ENCODE peak calls at places on chromosomes 2 and 18, in ten cellular contexts. P is sigmoid colon; H is tibial artery; A is coronary artery; O is choroid plexus epithelial cell; Q is neural crest cell; Z is GM06990; V is B cell; W is CD8-positive, alpha-beta T cell; X is pancreas. M is an unnamed sample.

GRCh38 chr2:99777266-99777640 is 287.4 kb upstream of the REV1 start:
- DNase-seq in P (no peak), H (no peak), A (no peak), O (no peak), Q (no peak), Z (no peak), V (no peak), W (no peak), X (no peak), M (no peak)

GRCh38 chr18:34802938-34803337 is 92.8 kb downstream of the DTNA start:
- DNase-seq in P (no peak), H (no peak), A (no peak), O (no peak), Q (no peak), Z (no peak), V (no peak), W (no peak), X (no peak), M (no peak)

GRCh38 chr2:202432776-202433175 is 56.6 kb downstream of the BMPR2 start:
- DNase-seq in P (no peak), H (no peak), A (no peak), O (no peak), Q (no peak), Z (no peak), V (no peak), W (no peak), X (no peak), M (no peak)

GRCh38 chr2:8412586-8412985 is 269.3 kb upstream of the ID2 start:
- DNase-seq in P (peak; percentile 72), H (peak; percentile 81), A (no peak), O (no peak), Q (no peak), Z (no peak), V (no peak), W (no peak), X (no peak), M (no peak)

GRCh38 chr2:63735263-63735662 is 106.4 kb upstream of the UGP2 start:
- DNase-seq in P (no peak), H (no peak), A (no peak), O (peak; percentile 61), Q (no peak), Z (no peak), V (no peak), W (no peak), X (no peak), M (no peak)

GRCh38 chr2:149125031-149125725 is 86.7 kb downstream of the LYPD6B start:
- DNase-seq in P (no peak), H (no peak), A (no peak), O (no peak), Q (no peak), Z (no peak), V (no peak), W (no peak), X (peak; percentile 54), M (no peak)

GRCh38 chr18:10736984-10737383 is 211.2 kb downstream of the NAPG start:
- DNase-seq in P (no peak), H (no peak), A (no peak), O (peak; percentile 19), Q (no peak), Z (no peak), V (no peak), W (no peak), X (no peak), M (no peak)

GRCh38 chr2:171434671-171434980 is 600 bp downstream of the DCAF17 start:
- DNase-seq in P (peak; percentile 77), H (no peak), A (no peak), O (no peak), Q (no peak), Z (no peak), V (no peak), W (no peak), X (no peak), M (no peak)

GRCh38 chr18:77164762-77165485 is 32.3 kb upstream of the MBP start:
- DNase-seq in P (no peak), H (no peak), A (no peak), O (no peak), Q (no peak), Z (no peak), V (no peak), W (no peak), X (no peak), M (no peak)

GRCh38 chr2:118847447-118848172 is at the start of gene EN1:
- DNase-seq in P (no peak), H (no peak), A (no peak), O (no peak), Q (peak; percentile 43), Z (no peak), V (peak; percentile 8), W (no peak), X (no peak), M (peak; percentile 54)

GRCh38 chr2:15919716-15920444 is 20.5 kb upstream of the MYCN start:
- DNase-seq in P (no peak), H (no peak), A (no peak), O (no peak), Q (no peak), Z (no peak), V (no peak), W (no peak), X (no peak), M (no peak)

GRCh38 chr2:199602271-199602895 is 144.6 kb upstream of the SATB2 start:
- DNase-seq in P (no peak), H (no peak), A (no peak), O (peak; percentile 7), Q (no peak), Z (no peak), V (no peak), W (no peak), X (no peak), M (peak; percentile 7)

GRCh38 chr2:200454839-200455801 is 54.7 kb downstream of the KCTD18 start:
- DNase-seq in P (no peak), H (no peak), A (no peak), O (peak; percentile 45), Q (no peak), Z (peak; percentile 42), V (no peak), W (no peak), X (no peak), M (no peak)

GRCh38 chr2:231820786-231821303 is 34.6 kb downstream of the COPS7B start:
- DNase-seq in P (no peak), H (no peak), A (no peak), O (no peak), Q (no peak), Z (no peak), V (no peak), W (no peak), X (no peak), M (no peak)

GRCh38 chr2:111057045-111057444 is 63.7 kb upstream of the BCL2L11 start:
- DNase-seq in P (no peak), H (no peak), A (no peak), O (no peak), Q (no peak), Z (no peak), V (no peak), W (no peak), X (no peak), M (no peak)

GRCh38 chr2:8028436-8028835 is 653.4 kb upstream of the ID2 start:
- DNase-seq in P (no peak), H (no peak), A (no peak), O (no peak), Q (no peak), Z (no peak), V (no peak), W (no peak), X (no peak), M (no peak)

GRCh38 chr2:119372778-119373568 is 6.2 kb downstream of the DBI start:
- DNase-seq in P (no peak), H (no peak), A (no peak), O (no peak), Q (no peak), Z (no peak), V (no peak), W (no peak), X (no peak), M (no peak)

GRCh38 chr2:204625135-204625534 is 79.9 kb downstream of the PARD3B start:
- DNase-seq in P (no peak), H (no peak), A (no peak), O (no peak), Q (no peak), Z (no peak), V (no peak), W (no peak), X (no peak), M (no peak)
- TF ChIP-seq CTCF in P (no peak), H (no peak), A (no peak), O (no peak), Q (no peak), Z (peak; percentile 4), V (no peak), W (no peak), X (no peak), M (no peak)

DNA sequence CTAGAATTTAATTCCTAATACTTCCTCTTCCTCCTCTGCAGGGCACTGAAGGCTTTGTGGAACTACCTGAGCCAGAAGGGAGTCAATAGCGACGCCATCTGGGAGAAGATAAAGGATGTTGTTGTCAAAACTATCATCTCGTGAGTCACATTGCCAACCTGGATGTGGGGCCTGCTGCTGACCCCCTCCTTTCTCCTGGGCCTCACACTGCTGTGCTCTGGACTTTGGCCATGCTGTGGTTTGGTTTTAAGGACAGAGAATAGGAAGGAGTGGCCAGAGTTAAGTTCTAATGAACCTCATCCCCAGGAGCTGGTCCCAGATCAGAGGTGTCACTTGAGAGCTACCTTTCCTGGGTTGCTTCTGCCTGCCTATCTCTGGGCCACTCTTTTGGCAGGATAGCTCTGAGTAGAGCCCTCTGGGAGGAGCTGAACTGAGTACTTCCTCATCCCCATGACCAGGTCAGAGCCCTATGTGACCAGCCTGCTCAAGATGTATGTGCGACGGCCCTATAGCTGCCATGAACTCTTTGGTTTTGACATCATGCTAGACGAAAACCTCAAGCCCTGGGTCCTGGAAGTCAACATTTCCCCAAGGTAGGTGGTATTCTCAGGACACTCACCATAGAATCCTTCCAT is 33.0 kb upstream of the CYP27A1 start:
- DNase-seq in P (no peak), H (no peak), A (no peak), O (no peak), Q (no peak), Z (no peak), V (no peak), W (no peak), X (no peak), M (no peak)
- TF ChIP-seq CTCF in P (no peak), H (no peak), A (no peak), O (no peak), Q (no peak), Z (no peak), V (no peak), W (no peak), X (no peak), M (no peak)

DNA sequence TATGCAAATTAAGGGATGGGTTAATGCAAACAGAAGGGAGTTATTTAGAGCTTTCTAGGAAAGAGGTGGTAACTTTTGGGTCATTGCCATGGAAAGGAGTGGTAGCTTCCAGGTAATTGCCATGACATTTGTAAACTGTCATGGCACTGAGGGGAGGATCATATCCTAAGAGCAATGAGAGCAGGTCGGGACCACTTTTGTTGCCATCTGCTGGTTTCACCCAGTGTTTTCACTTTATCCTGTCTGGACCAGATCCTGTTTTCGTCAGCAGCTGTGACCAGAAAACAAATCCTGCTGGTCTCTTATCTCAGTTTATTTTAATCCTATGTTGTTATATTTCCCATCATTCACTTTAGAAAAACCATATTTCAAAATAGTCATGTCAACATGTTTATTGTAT is 874 bp downstream of the C2orf66 start:
- DNase-seq in P (no peak), H (no peak), A (no peak), O (peak; percentile 50), Q (no peak), Z (no peak), V (no peak), W (no peak), X (no peak), M (no peak)
- TF ChIP-seq CTCF in P (no peak), H (no peak), A (no peak), O (peak; percentile 43), Q (no peak), Z (peak; percentile 12), V (no peak), W (no peak), X (no peak), M (no peak)

GRCh38 chr18:21192308-21192624 is 49.8 kb upstream of the GREB1L start:
- DNase-seq in P (no peak), H (no peak), A (no peak), O (no peak), Q (no peak), Z (no peak), V (no peak), W (no peak), X (no peak), M (no peak)
- TF ChIP-seq CTCF in P (no peak), H (no peak), A (no peak), O (no peak), Q (peak; percentile 12), Z (no peak), V (no peak), W (no peak), X (no peak), M (no peak)